ENCODE peak calls at places on chromosomes 16 and 17, in five cellular contexts. U is sigmoid colon, K is stomach, Y is transverse colon, V is prostate gland. F is an unnamed sample.

GRCh38 chr16:81366316-81366932 is 51.7 kb downstream of the GAN start:
- DNase-seq in U (no peak), K (no peak), Y (no peak), V (peak; percentile 19), F (peak; percentile 5)

GRCh38 chr17:17528101-17528500 is 31.9 kb upstream of the RASD1 start:
- DNase-seq in U (no peak), K (no peak), Y (no peak), V (no peak), F (no peak)

GRCh38 chr17:17766351-17767095 is 70.3 kb downstream of the SREBF1 start:
- DNase-seq in U (no peak), K (no peak), Y (no peak), V (no peak), F (no peak)

GRCh38 chr16:10992112-10992511 is 47.7 kb downstream of the CLEC16A start:
- DNase-seq in U (no peak), K (no peak), Y (no peak), V (no peak), F (no peak)

GRCh38 chr17:32936894-32937500 is 9.0 kb downstream of the TMEM98 start:
- DNase-seq in U (peak; percentile 79), K (peak; percentile 82), Y (peak; percentile 78), V (peak; percentile 72), F (peak; percentile 15)

GRCh38 chr16:86387461-86388440 is 122.6 kb upstream of the FOXF1 start:
- DNase-seq in U (no peak), K (no peak), Y (no peak), V (no peak), F (no peak)

GRCh38 chr17:59331129-59331928 is at the start of gene YPEL2:
- DNase-seq in U (peak; percentile 98), K (peak; percentile 97), Y (peak; percentile 97), V (peak; percentile 98), F (peak; percentile 82)

GRCh38 chr16:88077328-88078108 is 126.3 kb downstream of the BANP start:
- DNase-seq in U (peak; percentile 48), K (no peak), Y (no peak), V (peak; percentile 67), F (no peak)

GRCh38 chr16:87733190-87733589 is 32.6 kb downstream of the KLHDC4 start:
- DNase-seq in U (no peak), K (no peak), Y (peak; percentile 17), V (no peak), F (no peak)

GRCh38 chr16:67000384-67001158 is 12.2 kb downstream of the CES4A start:
- DNase-seq in U (peak; percentile 86), K (peak; percentile 75), Y (peak; percentile 77), V (peak; percentile 62), F (peak; percentile 56)

GRCh38 chr17:81391964-81392908 is 3.0 kb upstream of the BAHCC1 start:
- DNase-seq in U (peak; percentile 90), K (no peak), Y (peak; percentile 46), V (no peak), F (no peak)

GRCh38 chr16:30382398-30383015 is at the start of gene SEPTIN1:
- DNase-seq in U (no peak), K (no peak), Y (peak; percentile 67), V (no peak), F (peak; percentile 34)

GRCh38 chr16:22397459-22397858 is 23.0 kb upstream of the CDR2 start:
- DNase-seq in U (no peak), K (no peak), Y (no peak), V (no peak), F (no peak)

GRCh38 chr17:56786989-56787482 is 46.7 kb downstream of the C17orf67 start:
- DNase-seq in U (no peak), K (no peak), Y (peak; percentile 25), V (peak; percentile 26), F (peak; percentile 97)

GRCh38 chr16:89920723-89921122 is 2.1 kb downstream of the MC1R start:
- DNase-seq in U (no peak), K (no peak), Y (no peak), V (no peak), F (no peak)

GRCh38 chr16:85162478-85163277 is 50.4 kb upstream of the CIBAR2 start:
- DNase-seq in U (peak; percentile 91), K (no peak), Y (peak; percentile 48), V (no peak), F (no peak)

GRCh38 chr16:64823676-64824075 is 298.2 kb downstream of the CDH11 start:
- DNase-seq in U (no peak), K (no peak), Y (no peak), V (no peak), F (no peak)

GRCh38 chr16:65500007-65500406 is 378.1 kb upstream of the CDH11 start:
- DNase-seq in U (no peak), K (no peak), Y (no peak), V (no peak), F (no peak)

GRCh38 chr16:85396879-85397871 is 215.9 kb upstream of the GSE1 start:
- DNase-seq in U (peak; percentile 65), K (no peak), Y (no peak), V (no peak), F (no peak)

GRCh38 chr16:3662601-3663000 is 8.1 kb downstream of the DNASE1 start:
- DNase-seq in U (no peak), K (no peak), Y (no peak), V (no peak), F (no peak)

GRCh38 chr17:28878981-28879380 is 18.6 kb downstream of the FLOT2 start:
- DNase-seq in U (no peak), K (peak; percentile 35), Y (no peak), V (no peak), F (no peak)

GRCh38 chr16:66472961-66473610 is 46.0 kb downstream of the BEAN1 start:
- DNase-seq in U (peak; percentile 58), K (no peak), Y (no peak), V (no peak), F (no peak)

GRCh38 chr16:76959166-76959565 is 231.8 kb upstream of the MON1B start:
- DNase-seq in U (no peak), K (no peak), Y (no peak), V (no peak), F (no peak)

GRCh38 chr16:87305505-87306391 is 11.4 kb downstream of the C16orf95 start:
- DNase-seq in U (no peak), K (no peak), Y (no peak), V (no peak), F (no peak)

GRCh38 chr16:23164736-23165135 is 15.5 kb upstream of the USP31 start:
- DNase-seq in U (no peak), K (no peak), Y (no peak), V (no peak), F (no peak)

GRCh38 chr17:73311781-73312641 is at the start of gene CDC42EP4:
- DNase-seq in U (peak; percentile 99), K (peak; percentile 97), Y (peak; percentile 97), V (peak; percentile 98), F (peak; percentile 83)

GRCh38 chr16:67162439-67163163 is 1.9 kb upstream of the HSF4 start:
- DNase-seq in U (no peak), K (no peak), Y (no peak), V (no peak), F (no peak)

GRCh38 chr17:19311421-19312215 is 50.9 kb downstream of the B9D1 start:
- DNase-seq in U (peak; percentile 11), K (no peak), Y (no peak), V (no peak), F (no peak)

GRCh38 chr17:19309701-19310100 is 52.8 kb downstream of the B9D1 start:
- DNase-seq in U (peak; percentile 57), K (no peak), Y (no peak), V (no peak), F (no peak)

GRCh38 chr17:19311016-19311415 is 51.5 kb downstream of the B9D1 start:
- DNase-seq in U (peak; percentile 6), K (no peak), Y (no peak), V (no peak), F (no peak)

GRCh38 chr17:19308398-19308797 is 54.1 kb downstream of the B9D1 start:
- DNase-seq in U (peak; percentile 39), K (no peak), Y (no peak), V (no peak), F (no peak)

GRCh38 chr17:19310151-19310550 is 52.4 kb downstream of the B9D1 start:
- DNase-seq in U (peak; percentile 14), K (no peak), Y (peak; percentile 4), V (no peak), F (no peak)
- TF ChIP-seq POLR2AphosphoS5 in U (no peak), K (no peak), Y (no peak), V (no peak), F (no peak)

GRCh38 chr17:43393944-43394482 is 4.8 kb upstream of the ARL4D start:
- DNase-seq in U (peak; percentile 97), K (peak; percentile 95), Y (peak; percentile 94), V (peak; percentile 93), F (no peak)

GRCh38 chr17:43388198-43389021 is 10.4 kb upstream of the ARL4D start:
- DNase-seq in U (peak; percentile 97), K (peak; percentile 94), Y (peak; percentile 94), V (peak; percentile 94), F (peak; percentile 92)

GRCh38 chr17:43385046-43385831 is 13.6 kb upstream of the ARL4D start:
- DNase-seq in U (no peak), K (no peak), Y (no peak), V (no peak), F (no peak)

GRCh38 chr17:43392397-43392796 is 6.4 kb upstream of the ARL4D start:
- DNase-seq in U (no peak), K (no peak), Y (no peak), V (no peak), F (no peak)

GRCh38 chr17:43389022-43389947 is 9.5 kb upstream of the ARL4D start:
- DNase-seq in U (peak; percentile 96), K (peak; percentile 77), Y (peak; percentile 87), V (peak; percentile 80), F (peak; percentile 45)
- TF ChIP-seq POLR2AphosphoS5 in U (peak; percentile 92), K (peak; percentile 67), Y (peak; percentile 69), V (peak; percentile 72), F (peak; percentile 35)

GRCh38 chr17:41527076-41528023 is 758 bp downstream of the KRT19 start:
- DNase-seq in U (no peak), K (peak; percentile 44), Y (peak; percentile 68), V (no peak), F (no peak)
- TF ChIP-seq POLR2AphosphoS5 in U (no peak), K (peak; percentile 8), Y (no peak), V (no peak), F (no peak)

GRCh38 chr16:69055003-69055402 is 50.5 kb upstream of the HAS3 start:
- DNase-seq in U (peak; percentile 2), K (no peak), Y (no peak), V (no peak), F (no peak)

DNA sequence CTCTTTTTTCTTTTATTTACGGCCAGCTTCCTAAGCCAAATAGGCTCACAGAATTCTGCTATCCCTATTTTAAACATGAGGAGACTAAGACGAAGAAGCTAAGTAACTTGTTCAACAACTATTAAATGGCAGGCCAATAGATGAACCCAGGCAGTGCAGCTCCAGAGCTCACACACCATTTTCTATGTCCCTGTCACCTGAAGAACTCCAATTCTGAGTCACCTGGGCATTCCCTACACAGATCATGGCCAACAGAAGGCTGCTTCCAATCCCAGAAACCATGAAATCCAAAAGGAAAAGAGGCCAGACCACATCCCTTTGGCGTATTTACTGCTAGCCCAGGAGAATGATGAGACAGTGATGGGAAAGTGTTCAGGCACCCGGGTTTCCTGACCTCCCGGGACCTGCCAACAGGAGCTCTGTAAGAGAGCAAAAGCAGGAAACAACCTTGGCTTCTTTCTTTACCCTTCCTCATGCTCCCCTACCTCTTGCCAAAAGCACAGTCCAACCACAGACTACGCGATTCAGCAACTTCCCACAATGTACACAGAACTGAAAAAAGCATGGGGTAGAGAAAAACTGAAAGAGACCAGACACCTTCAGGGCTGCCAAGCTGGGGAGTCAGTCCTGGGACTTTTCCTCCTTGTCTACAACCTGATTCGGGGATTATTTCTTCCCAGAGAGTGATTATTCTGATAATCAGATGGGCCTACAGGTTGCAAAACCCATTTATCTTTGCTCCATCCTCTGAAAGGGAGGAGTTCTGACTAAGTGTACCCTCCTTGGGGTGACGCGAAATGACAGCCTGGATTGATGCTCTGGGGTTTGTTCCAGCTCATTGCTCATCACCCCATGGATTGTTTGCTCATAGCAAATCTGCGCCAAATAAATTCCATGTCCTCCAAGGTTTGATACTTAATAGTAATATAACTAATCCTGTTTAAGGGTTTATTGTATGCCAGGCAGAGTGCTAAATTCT is 47.8 kb upstream of the HAS3 start:
- DNase-seq in U (peak; percentile 62), K (no peak), Y (no peak), V (peak; percentile 50), F (no peak)
- TF ChIP-seq POLR2AphosphoS5 in U (peak; percentile 12), K (peak; percentile 2), Y (no peak), V (peak; percentile 7), F (no peak)

F was measured in HL-60.